ENCODE peak calls at places on chromosomes 12 and 14, in four cellular contexts. Y is SJSA1, W is NCI-H510A treated with DMSO at 0.1 percent for 48 hours, P is heart right ventricle. L is an unnamed sample.

GRCh38 chr12:120346031-120346430 is 18.5 kb upstream of the PLA2G1B start:
- DNase-seq in Y (no peak), W (no peak), P (no peak), L (no peak)

GRCh38 chr12:125140918-125141573 is 75.8 kb downstream of the AACS start:
- DNase-seq in Y (no peak), W (no peak), P (no peak), L (no peak)

GRCh38 chr12:8032242-8033152 is at the start of gene FOXJ2:
- DNase-seq in Y (peak), W (peak), P (peak), L (peak)

GRCh38 chr14:90111895-90112534 is 50.2 kb downstream of the KCNK13 start:
- DNase-seq in Y (no peak), W (no peak), P (no peak), L (no peak)

GRCh38 chr14:32078030-32078793 is 1.1 kb downstream of the ARHGAP5 start:
- DNase-seq in Y (no peak), W (peak), P (peak), L (peak)

GRCh38 chr12:116384629-116385485 is 107.4 kb upstream of the MED13L start:
- DNase-seq in Y (no peak), W (peak), P (no peak), L (peak)

GRCh38 chr12:52506858-52507715 is 13.1 kb downstream of the KRT5 start:
- DNase-seq in Y (peak), W (peak), P (no peak), L (peak)

GRCh38 chr12:95701722-95702418 is 88.7 kb downstream of the NTN4 start:
- DNase-seq in Y (no peak), W (no peak), P (no peak), L (no peak)

GRCh38 chr12:88896958-88897357 is 316.7 kb upstream of the KITLG start:
- DNase-seq in Y (no peak), W (no peak), P (no peak), L (no peak)

GRCh38 chr14:61270714-61271113 is 10.4 kb downstream of the TMEM30B start:
- DNase-seq in Y (no peak), W (no peak), P (no peak), L (no peak)

GRCh38 chr12:53051058-53051880 is 1.4 kb downstream of the TNS2 start:
- DNase-seq in Y (peak), W (peak), P (peak), L (no peak)

GRCh38 chr12:117140397-117141096 is 41.3 kb upstream of the TESC start:
- DNase-seq in Y (no peak), W (peak), P (no peak), L (no peak)

GRCh38 chr14:105861985-105862465 is 335.6 kb downstream of the TMEM121 start:
- DNase-seq in Y (no peak), W (no peak), P (no peak), L (no peak)

GRCh38 chr14:92351750-92352149 is 28.8 kb downstream of the SLC24A4 start:
- DNase-seq in Y (no peak), W (no peak), P (no peak), L (no peak)

GRCh38 chr14:73239463-73240241 is 2.3 kb downstream of the PAPLN start:
- DNase-seq in Y (no peak), W (no peak), P (peak), L (no peak)

GRCh38 chr12:114396153-114396868 is 9.6 kb downstream of the TBX5 start:
- DNase-seq in Y (no peak), W (no peak), P (no peak), L (no peak)

GRCh38 chr14:100524933-100525243 is 62.3 kb downstream of the BEGAIN start:
- DNase-seq in Y (peak), W (no peak), P (peak), L (no peak)

GRCh38 chr12:52156757-52157565 is 34.9 kb downstream of the KRT80 start:
- DNase-seq in Y (peak), W (peak), P (peak), L (peak)

GRCh38 chr12:49470986-49471385 is 67.8 kb upstream of the KCNH3 start:
- DNase-seq in Y (no peak), W (no peak), P (no peak), L (no peak)

GRCh38 chr14:73173092-73173735 is 36.9 kb downstream of the PSEN1 start:
- DNase-seq in Y (no peak), W (peak), P (no peak), L (no peak)

GRCh38 chr12:1329784-1330474 is 264.5 kb downstream of the FBXL14 start:
- DNase-seq in Y (no peak), W (no peak), P (no peak), L (no peak)

GRCh38 chr14:51018521-51018920 is 74.2 kb upstream of the PYGL start:
- DNase-seq in Y (no peak), W (no peak), P (no peak), L (no peak)

GRCh38 chr12:78530065-78530765 is 334.4 kb upstream of the SYT1 start:
- DNase-seq in Y (no peak), W (no peak), P (no peak), L (no peak)

GRCh38 chr14:71181215-71182003 is 274.1 kb downstream of the PCNX1 start:
- DNase-seq in Y (no peak), W (no peak), P (no peak), L (no peak)

GRCh38 chr12:50506753-50507473 is 2.1 kb downstream of the DIP2B start:
- DNase-seq in Y (no peak), W (no peak), P (no peak), L (no peak)

GRCh38 chr14:91380610-91381371 is 36.8 kb downstream of the CCDC88C start:
- DNase-seq in Y (no peak), W (peak), P (peak), L (peak)

GRCh38 chr14:26987734-26988363 is 390.0 kb upstream of the NOVA1 start:
- DNase-seq in Y (no peak), W (no peak), P (no peak), L (no peak)

GRCh38 chr12:92729773-92730305 is 27.1 kb downstream of the PLEKHG7 start:
- DNase-seq in Y (no peak), W (no peak), P (no peak), L (no peak)

GRCh38 chr14:53327716-53328115 is 174.6 kb upstream of the DDHD1 start:
- DNase-seq in Y (no peak), W (no peak), P (no peak), L (no peak)

GRCh38 chr12:60977966-60978365 is 1282.2 kb upstream of the USP15 start:
- DNase-seq in Y (no peak), W (no peak), P (no peak), L (no peak)

GRCh38 chr12:118436002-118436724 is 59.8 kb downstream of the SUDS3 start:
- DNase-seq in Y (no peak), W (peak), P (peak), L (no peak)